ENCODE peak calls at places on chromosomes 7 and 10, in seven cellular contexts. A is GM12878, S is A549, D is K562, V is HCT116, J is HepG2, Z is SK-N-SH. Y is an unnamed sample.

GRCh38 chr7:151696738-151697514 is 177.2 kb upstream of the RHEB start:
- DNase-seq in J (peak), A (no peak), D (no peak), V (no peak), Z (peak), S (peak), Y (no peak)

GRCh38 chr10:127801302-127801701 is 64.3 kb downstream of the FOXI2 start:
- DNase-seq in A (no peak), J (no peak), S (no peak), D (no peak), V (no peak), Z (no peak), Y (no peak)

GRCh38 chr10:58662314-58662713 is 149.6 kb downstream of the BICC1 start:
- DNase-seq in D (no peak), S (peak), J (peak), Z (no peak), V (no peak), A (no peak), Y (peak)

GRCh38 chr10:93542358-93542791 is 24.1 kb upstream of the FFAR4 start:
- DNase-seq in J (no peak), Z (peak), S (peak), V (no peak), D (no peak), A (no peak), Y (peak)

GRCh38 chr10:17644485-17644964 is 574 bp downstream of the STAM start:
- DNase-seq in J (no peak), D (peak), S (no peak), A (no peak), Z (peak), V (no peak), Y (peak)

GRCh38 chr10:91000985-91001384 is 80.1 kb upstream of the ANKRD1 start:
- DNase-seq in D (no peak), Z (no peak), V (no peak), A (no peak), S (no peak), J (no peak), Y (no peak)

GRCh38 chr10:103890194-103890658 is 27.8 kb downstream of the STN1 start:
- DNase-seq in J (peak), A (no peak), D (no peak), V (peak), Z (no peak), S (peak), Y (peak)

GRCh38 chr7:127667017-127667670 is 15.2 kb downstream of the SND1 start:
- DNase-seq in S (peak), D (no peak), J (no peak), V (no peak), A (no peak), Z (no peak), Y (peak)

GRCh38 chr7:98555403-98555802 is 61.7 kb upstream of the NPTX2 start:
- DNase-seq in J (no peak), Z (no peak), D (no peak), S (no peak), V (no peak), A (no peak), Y (no peak)

GRCh38 chr7:50652400-50653115 is 87.4 kb upstream of the DDC start:
- DNase-seq in J (no peak), A (no peak), S (no peak), Z (no peak), D (no peak), V (no peak), Y (no peak)

GRCh38 chr7:79268730-79269129 is 184.7 kb downstream of the MAGI2 start:
- DNase-seq in Z (no peak), S (no peak), J (no peak), A (no peak), D (no peak), V (no peak), Y (no peak)

GRCh38 chr10:113616244-113617074 is 47.4 kb downstream of the NRAP start:
- DNase-seq in J (peak), D (peak), S (peak), A (no peak), Z (peak), V (peak), Y (no peak)

GRCh38 chr7:131016230-131016629 is 282.2 kb upstream of the KLF14 start:
- DNase-seq in S (no peak), D (no peak), J (peak), Z (no peak), V (no peak), A (no peak), Y (no peak)

GRCh38 chr10:52213511-52213831 is 100.6 kb upstream of the DKK1 start:
- DNase-seq in J (peak), V (no peak), Z (no peak), S (no peak), A (no peak), D (no peak), Y (peak)

GRCh38 chr10:49089789-49090595 is 25.3 kb downstream of the VSTM4 start:
- DNase-seq in V (no peak), A (no peak), Z (no peak), J (no peak), D (no peak), S (no peak), Y (peak)

GRCh38 chr7:152633072-152633471 is 42.9 kb downstream of the XRCC2 start:
- DNase-seq in D (no peak), V (no peak), S (no peak), J (no peak), Z (no peak), A (no peak), Y (no peak)

GRCh38 chr10:125983161-125983560 is 86.8 kb downstream of the FANK1 start:
- DNase-seq in A (no peak), D (no peak), Z (no peak), S (no peak), V (no peak), J (no peak), Y (no peak)

GRCh38 chr7:43302211-43302711 is 189.8 kb downstream of the HECW1 start:
- DNase-seq in A (no peak), S (no peak), Z (no peak), V (no peak), J (peak), D (no peak), Y (peak)

GRCh38 chr10:63431962-63432797 is 33.6 kb downstream of the JMJD1C start:
- DNase-seq in J (no peak), D (no peak), S (peak), Z (no peak), V (no peak), A (peak), Y (peak)

GRCh38 chr10:5737352-5737751 is 52.7 kb downstream of the TASOR2 start:
- DNase-seq in J (no peak), S (no peak), A (no peak), D (no peak), V (no peak), Z (no peak), Y (no peak)

GRCh38 chr7:45721949-45722598 is 147.9 kb downstream of the ADCY1 start:
- DNase-seq in S (no peak), Z (peak), V (no peak), A (no peak), D (peak), J (no peak), Y (no peak)

GRCh38 chr10:27687326-27687725 is 58.3 kb downstream of the MKX start:
- DNase-seq in J (no peak), A (no peak), V (no peak), Z (no peak), S (no peak), D (no peak), Y (peak)

GRCh38 chr7:66696774-66697191 is 43.8 kb upstream of the RABGEF1 start:
- DNase-seq in J (peak), Z (peak), A (no peak), V (no peak), S (peak), D (peak), Y (peak)

GRCh38 chr7:112770051-112770450 is 20.1 kb downstream of the TMEM168 start:
- DNase-seq in D (no peak), V (no peak), S (no peak), A (no peak), J (no peak), Z (no peak), Y (no peak)

GRCh38 chr7:142153400-142153799 is 41.9 kb downstream of the MGAM2 start:
- DNase-seq in V (no peak), D (no peak), S (peak), J (peak), Z (peak), A (no peak), Y (no peak)

GRCh38 chr7:1942704-1943294 is 272.7 kb downstream of the ELFN1 start:
- DNase-seq in A (no peak), D (no peak), S (no peak), J (no peak), Z (no peak), V (no peak), Y (no peak)

GRCh38 chr10:33126742-33127141 is 168.7 kb upstream of the ITGB1 start:
- DNase-seq in S (no peak), A (no peak), J (no peak), V (no peak), D (no peak), Z (no peak), Y (no peak)

GRCh38 chr10:131909929-131910328 is 9.1 kb downstream of the PPP2R2D start:
- DNase-seq in V (no peak), A (no peak), S (no peak), Z (no peak), J (no peak), D (no peak), Y (no peak)

GRCh38 chr7:95609277-95609971 is 13.1 kb upstream of the PDK4 start:
- DNase-seq in Z (no peak), A (no peak), S (peak), V (no peak), J (peak), D (no peak), Y (peak)

GRCh38 chr10:99370993-99371392 is 41.8 kb downstream of the CNNM1 start:
- DNase-seq in V (peak), J (peak), Z (peak), D (peak), S (peak), A (no peak), Y (peak)

GRCh38 chr10:21969326-21970287 is 33.9 kb downstream of the DNAJC1 start:
- DNase-seq in Z (no peak), V (no peak), D (no peak), S (no peak), J (no peak), A (no peak), Y (peak)

GRCh38 chr10:104332243-104333036 is 5.8 kb downstream of the ITPRIP start:
- DNase-seq in D (peak), Z (no peak), V (no peak), S (no peak), A (no peak), J (no peak), Y (no peak)

GRCh38 chr10:78298835-78299234 is 265.2 kb downstream of the RPS24 start:
- DNase-seq in V (no peak), S (no peak), A (no peak), J (no peak), Z (no peak), D (no peak), Y (no peak)

GRCh38 chr10:78301481-78301880 is 267.8 kb downstream of the RPS24 start:
- DNase-seq in Z (no peak), A (no peak), J (no peak), V (no peak), D (no peak), S (no peak), Y (no peak)

GRCh38 chr10:78300526-78300925 is 266.9 kb downstream of the RPS24 start:
- DNase-seq in Z (no peak), V (no peak), D (no peak), S (no peak), J (no peak), A (no peak), Y (no peak)

GRCh38 chr10:78297997-78298396 is 264.3 kb downstream of the RPS24 start:
- DNase-seq in J (no peak), Z (no peak), V (no peak), S (no peak), D (no peak), A (no peak), Y (no peak)

GRCh38 chr10:78299861-78300453 is 266.3 kb downstream of the RPS24 start:
- DNase-seq in S (no peak), Z (no peak), A (peak), D (no peak), V (peak), J (no peak), Y (no peak)
- TF ChIP-seq RAD21 in S (no peak), Z (no peak), A (no peak), D (no peak), V (no peak), J (no peak), Y (no peak)

GRCh38 chr7:101620395-101620794 is 8.7 kb downstream of the MYL10 start:
- DNase-seq in A (no peak), Z (peak), V (no peak), J (no peak), S (no peak), D (no peak), Y (no peak)

GRCh38 chr7:101620991-101621390 is 8.1 kb downstream of the MYL10 start:
- DNase-seq in D (no peak), S (no peak), V (no peak), Z (peak), J (no peak), A (no peak), Y (no peak)

GRCh38 chr7:101618207-101618839 is 10.8 kb downstream of the MYL10 start:
- DNase-seq in S (no peak), V (no peak), Z (no peak), A (no peak), J (no peak), D (no peak), Y (no peak)

GRCh38 chr7:101617451-101618206 is 11.5 kb downstream of the MYL10 start:
- DNase-seq in D (no peak), S (no peak), J (no peak), V (no peak), Z (no peak), A (no peak), Y (no peak)

DNA sequence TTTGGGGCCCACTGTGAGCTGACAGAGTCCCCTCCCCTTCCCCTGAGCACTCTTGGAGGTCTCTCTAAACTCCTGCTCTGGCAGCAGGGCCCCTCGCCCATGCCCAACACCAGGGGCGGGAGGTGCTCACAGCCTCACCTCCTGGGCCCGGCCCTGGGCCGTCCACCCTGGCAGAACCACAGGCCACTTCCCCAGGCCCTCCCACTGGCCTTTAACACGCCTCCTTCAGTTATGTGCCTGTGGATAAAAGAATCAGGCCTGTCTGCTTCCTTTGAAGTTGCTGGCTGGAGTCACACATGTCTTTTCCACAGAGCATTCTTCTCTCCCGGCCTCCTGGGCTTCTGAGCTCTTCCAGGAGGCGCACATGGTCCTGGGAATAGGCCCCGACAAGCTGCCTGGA is 10.2 kb downstream of the MYL10 start:
- DNase-seq in Z (peak), V (no peak), S (no peak), A (no peak), J (no peak), D (no peak), Y (no peak)
- TF ChIP-seq RAD21 in Z (no peak), V (no peak), S (no peak), A (no peak), J (no peak), D (no peak), Y (no peak)

DNA sequence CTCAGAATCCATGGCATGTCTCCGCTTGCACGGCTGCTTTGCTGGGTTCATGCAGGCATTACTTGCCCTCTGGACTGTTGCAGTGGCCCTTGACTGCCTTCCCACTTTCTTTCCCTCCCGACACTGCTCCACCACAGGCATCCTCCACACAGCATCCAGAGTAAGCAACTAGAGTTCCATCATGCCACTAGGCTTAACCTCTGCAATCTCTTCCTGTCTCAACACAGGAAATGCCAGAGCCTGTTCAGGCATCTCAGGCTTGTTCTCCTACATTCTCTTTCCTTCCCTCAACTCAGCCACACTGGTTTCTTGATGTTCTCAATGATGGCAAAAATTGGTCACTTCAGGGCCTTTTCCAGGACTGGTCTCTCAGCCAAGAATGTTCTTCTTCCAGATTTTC is 284.5 kb upstream of the KLF6 start:
- DNase-seq in D (no peak), A (no peak), J (no peak), V (no peak), Z (no peak), S (no peak), Y (peak)
- TF ChIP-seq RAD21 in D (no peak), A (no peak), J (no peak), V (no peak), Z (no peak), S (no peak), Y (no peak)

DNA sequence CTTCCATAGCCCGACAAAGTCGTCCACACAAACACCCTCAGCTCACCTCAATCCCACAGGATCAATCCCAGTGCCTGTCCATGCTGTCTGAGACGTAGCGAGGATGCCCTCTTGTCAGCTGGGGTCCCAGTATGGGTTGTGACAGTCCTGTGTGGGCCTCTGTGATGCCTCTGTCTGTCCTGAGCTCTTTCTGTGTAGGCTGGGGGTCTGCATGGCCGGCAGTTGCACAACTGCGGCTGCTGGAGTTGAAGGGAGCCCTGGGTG is 12.4 kb downstream of the ANTXRL start:
- DNase-seq in J (no peak), Z (no peak), D (no peak), S (no peak), V (no peak), A (no peak), Y (no peak)
- TF ChIP-seq RAD21 in J (no peak), Z (no peak), D (no peak), S (no peak), V (no peak), A (no peak), Y (no peak)

GRCh38 chr7:134781171-134781570 is 1.7 kb downstream of the CALD1 start:
- DNase-seq in J (no peak), S (no peak), V (no peak), A (no peak), D (no peak), Z (no peak), Y (no peak)
- TF ChIP-seq RAD21 in J (no peak), S (no peak), V (no peak), A (no peak), D (no peak), Z (no peak), Y (no peak)

DNA sequence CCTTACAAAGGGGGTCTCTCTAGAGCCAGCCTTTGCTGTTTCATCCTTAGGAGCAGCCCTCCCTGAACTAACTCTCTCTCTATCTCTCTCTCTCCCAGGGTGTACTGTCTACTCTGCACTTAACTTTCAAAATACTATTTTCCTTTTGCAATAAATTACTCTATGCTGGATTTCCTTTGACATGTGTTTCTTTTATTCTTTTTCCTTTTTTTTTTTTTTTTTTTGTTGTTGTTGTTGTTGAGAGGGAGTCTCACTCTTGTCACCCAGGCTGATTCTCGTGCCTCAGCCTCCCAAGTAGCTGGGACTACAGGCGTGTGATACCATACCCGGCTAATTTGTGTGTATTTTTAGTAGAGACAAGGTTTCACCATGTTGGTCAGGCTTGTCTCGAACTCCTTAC is 1.5 kb upstream of the ZNF3 start:
- DNase-seq in A (no peak), J (no peak), Z (no peak), D (no peak), S (no peak), V (no peak), Y (no peak)
- TF ChIP-seq RAD21 in A (no peak), J (no peak), Z (no peak), D (no peak), S (no peak), V (no peak), Y (no peak)

GRCh38 chr7:41910916-41911315 is 208.0 kb upstream of the INHBA start:
- DNase-seq in S (no peak), A (no peak), V (no peak), Z (no peak), D (no peak), J (no peak), Y (peak)

GRCh38 chr7:41912851-41913580 is 210.1 kb upstream of the INHBA start:
- DNase-seq in J (no peak), V (no peak), Z (no peak), A (no peak), D (no peak), S (no peak), Y (peak)

GRCh38 chr7:41912426-41912825 is 209.5 kb upstream of the INHBA start:
- DNase-seq in D (no peak), Z (no peak), V (no peak), A (no peak), S (no peak), J (no peak), Y (no peak)

GRCh38 chr7:41915861-41916260 is 213.0 kb upstream of the INHBA start:
- DNase-seq in J (no peak), Z (no peak), S (no peak), D (no peak), A (no peak), V (no peak), Y (no peak)

GRCh38 chr7:41911792-41912191 is 208.9 kb upstream of the INHBA start:
- DNase-seq in D (no peak), S (no peak), V (no peak), A (no peak), Z (no peak), J (no peak), Y (peak)
- TF ChIP-seq RAD21 in D (no peak), S (no peak), V (no peak), A (no peak), Z (no peak), J (no peak), Y (no peak)

GRCh38 chr10:106582291-106582690 is 582.2 kb downstream of the SORCS1 start:
- DNase-seq in J (no peak), S (peak), V (no peak), D (no peak), A (no peak), Z (peak), Y (peak)
- TF ChIP-seq RAD21 in J (no peak), S (no peak), V (no peak), D (no peak), A (no peak), Z (no peak), Y (no peak)

Y was measured in IMR-90.